ENCODE peak calls at places on chromosome 1, in six cellular contexts. F is naive thymus-derived CD8-positive, alpha-beta T cell; L is mesenteric fat pad; Q is stomach; S is right atrium auricular region; X is NCI-H2081. G is an unnamed sample.

GRCh38 chr1:93081716-93082115 is 2.6 kb downstream of the MTF2 start:
- DNase-seq in F (no peak), L (no peak), Q (no peak), S (no peak), X (no peak), G (no peak)

GRCh38 chr1:118396824-118397530 is 211.9 kb upstream of the SPAG17 start:
- DNase-seq in F (no peak), L (no peak), Q (no peak), S (no peak), X (no peak), G (no peak)

GRCh38 chr1:235954306-235955283 is 87.9 kb upstream of the LYST start:
- DNase-seq in F (peak), L (no peak), Q (no peak), S (no peak), X (no peak), G (peak)

GRCh38 chr1:30359821-30360220 is 363.6 kb downstream of the MATN1 start:
- DNase-seq in F (no peak), L (no peak), Q (no peak), S (no peak), X (no peak), G (no peak)

GRCh38 chr1:210366767-210367166 is 38.1 kb downstream of the HHAT start:
- DNase-seq in F (no peak), L (no peak), Q (no peak), S (no peak), X (no peak), G (no peak)

GRCh38 chr1:62953643-62954042 is 169.7 kb downstream of the ATG4C start:
- DNase-seq in F (no peak), L (no peak), Q (no peak), S (no peak), X (no peak), G (no peak)

GRCh38 chr1:226786550-226786949 is 47.5 kb upstream of the ITPKB start:
- DNase-seq in F (no peak), L (no peak), Q (no peak), S (no peak), X (no peak), G (no peak)

GRCh38 chr1:242005866-242006565 is 7.1 kb upstream of the MAP1LC3C start:
- DNase-seq in F (no peak), L (no peak), Q (no peak), S (no peak), X (no peak), G (no peak)

GRCh38 chr1:40182956-40183710 is 21.9 kb downstream of the RLF start:
- DNase-seq in F (no peak), L (no peak), Q (no peak), S (no peak), X (no peak), G (no peak)